ENCODE peak calls at places on chromosomes 2 and 18, in eight cellular contexts. One of them, this sample, is unnamed.

GRCh38 chr18:55097406-55098170 is 138.3 kb upstream of the CCDC68 start:
- DNase-seq in esophagus muscularis mucosa: peak
- DNase-seq in NCI-H187: peak
- DNase-seq in aorta: no peak
- DNase-seq in neural progenitor cell: no peak
- DNase-seq in smooth muscle cell of the brain vasculature: no peak
- DNase-seq in GM13977: no peak
- DNase-seq in right cardiac atrium: no peak
- DNase-seq in this sample: no peak

GRCh38 chr2:181393472-181393871 is 63.7 kb upstream of the ITGA4 start:
- DNase-seq in neural progenitor cell: no peak
- DNase-seq in NCI-H187: no peak
- DNase-seq in aorta: no peak
- DNase-seq in GM13977: peak
- DNase-seq in right cardiac atrium: no peak
- DNase-seq in esophagus muscularis mucosa: no peak
- DNase-seq in smooth muscle cell of the brain vasculature: peak
- DNase-seq in this sample: peak

GRCh38 chr2:42566837-42567251 is 1.6 kb upstream of the MTA3 start:
- DNase-seq in esophagus muscularis mucosa: no peak
- DNase-seq in GM13977: peak
- DNase-seq in NCI-H187: no peak
- DNase-seq in right cardiac atrium: no peak
- DNase-seq in neural progenitor cell: no peak
- DNase-seq in aorta: no peak
- DNase-seq in smooth muscle cell of the brain vasculature: no peak
- DNase-seq in this sample: peak

GRCh38 chr18:48293954-48294893 is 115.0 kb downstream of the ZBTB7C start:
- DNase-seq in aorta: no peak
- DNase-seq in esophagus muscularis mucosa: no peak
- DNase-seq in right cardiac atrium: no peak
- DNase-seq in smooth muscle cell of the brain vasculature: no peak
- DNase-seq in NCI-H187: peak
- DNase-seq in GM13977: no peak
- DNase-seq in neural progenitor cell: no peak
- DNase-seq in this sample: no peak

GRCh38 chr18:48799724-48800315 is 150.9 kb downstream of the SMAD7 start:
- DNase-seq in neural progenitor cell: no peak
- DNase-seq in smooth muscle cell of the brain vasculature: no peak
- DNase-seq in aorta: peak
- DNase-seq in right cardiac atrium: no peak
- DNase-seq in esophagus muscularis mucosa: no peak
- DNase-seq in GM13977: no peak
- DNase-seq in NCI-H187: no peak
- DNase-seq in this sample: no peak

GRCh38 chr2:161488131-161488699 is 72.1 kb downstream of the TBR1 start:
- DNase-seq in neural progenitor cell: no peak
- DNase-seq in aorta: no peak
- DNase-seq in NCI-H187: no peak
- DNase-seq in GM13977: no peak
- DNase-seq in esophagus muscularis mucosa: no peak
- DNase-seq in smooth muscle cell of the brain vasculature: no peak
- DNase-seq in right cardiac atrium: no peak
- DNase-seq in this sample: no peak

GRCh38 chr2:42922790-42923631 is 130.6 kb upstream of the HAAO start:
- DNase-seq in smooth muscle cell of the brain vasculature: no peak
- DNase-seq in GM13977: no peak
- DNase-seq in aorta: peak
- DNase-seq in NCI-H187: no peak
- DNase-seq in right cardiac atrium: peak
- DNase-seq in esophagus muscularis mucosa: no peak
- DNase-seq in neural progenitor cell: no peak
- DNase-seq in this sample: no peak

GRCh38 chr2:151833984-151834383 is 5.8 kb upstream of the ARL5A start:
- DNase-seq in NCI-H187: no peak
- DNase-seq in esophagus muscularis mucosa: no peak
- DNase-seq in right cardiac atrium: no peak
- DNase-seq in aorta: no peak
- DNase-seq in neural progenitor cell: no peak
- DNase-seq in GM13977: no peak
- DNase-seq in smooth muscle cell of the brain vasculature: no peak
- DNase-seq in this sample: no peak

GRCh38 chr2:228657807-228658402 is 476.4 kb upstream of the SPHKAP start:
- DNase-seq in smooth muscle cell of the brain vasculature: no peak
- DNase-seq in esophagus muscularis mucosa: no peak
- DNase-seq in right cardiac atrium: no peak
- DNase-seq in GM13977: peak
- DNase-seq in NCI-H187: peak
- DNase-seq in aorta: no peak
- DNase-seq in neural progenitor cell: peak
- DNase-seq in this sample: no peak

GRCh38 chr2:44010266-44010665 is 14.5 kb upstream of the LRPPRC start:
- DNase-seq in aorta: no peak
- DNase-seq in NCI-H187: no peak
- DNase-seq in right cardiac atrium: no peak
- DNase-seq in neural progenitor cell: no peak
- DNase-seq in smooth muscle cell of the brain vasculature: no peak
- DNase-seq in GM13977: no peak
- DNase-seq in esophagus muscularis mucosa: no peak
- DNase-seq in this sample: no peak

GRCh38 chr18:49972535-49972934 is 159.2 kb upstream of the ACAA2 start:
- DNase-seq in GM13977: no peak
- DNase-seq in neural progenitor cell: no peak
- DNase-seq in aorta: no peak
- DNase-seq in NCI-H187: no peak
- DNase-seq in smooth muscle cell of the brain vasculature: no peak
- DNase-seq in right cardiac atrium: no peak
- DNase-seq in esophagus muscularis mucosa: no peak
- DNase-seq in this sample: no peak

GRCh38 chr2:73859721-73860586 is 31.2 kb downstream of the STAMBP start:
- DNase-seq in right cardiac atrium: no peak
- DNase-seq in GM13977: no peak
- DNase-seq in esophagus muscularis mucosa: no peak
- DNase-seq in smooth muscle cell of the brain vasculature: no peak
- DNase-seq in neural progenitor cell: no peak
- DNase-seq in NCI-H187: no peak
- DNase-seq in aorta: no peak
- DNase-seq in this sample: no peak

GRCh38 chr2:161090401-161090800 is 69.8 kb upstream of the TANK start:
- DNase-seq in GM13977: peak
- DNase-seq in aorta: no peak
- DNase-seq in NCI-H187: no peak
- DNase-seq in smooth muscle cell of the brain vasculature: no peak
- DNase-seq in esophagus muscularis mucosa: no peak
- DNase-seq in neural progenitor cell: no peak
- DNase-seq in right cardiac atrium: no peak
- DNase-seq in this sample: peak

GRCh38 chr2:105468655-105469042 is 69.8 kb upstream of the FHL2 start:
- DNase-seq in right cardiac atrium: no peak
- DNase-seq in NCI-H187: no peak
- DNase-seq in aorta: no peak
- DNase-seq in esophagus muscularis mucosa: no peak
- DNase-seq in neural progenitor cell: no peak
- DNase-seq in smooth muscle cell of the brain vasculature: no peak
- DNase-seq in GM13977: no peak
- DNase-seq in this sample: no peak

GRCh38 chr2:239895669-239896068 is 129.5 kb downstream of the NDUFA10 start:
- DNase-seq in smooth muscle cell of the brain vasculature: no peak
- DNase-seq in GM13977: no peak
- DNase-seq in NCI-H187: no peak
- DNase-seq in aorta: no peak
- DNase-seq in neural progenitor cell: no peak
- DNase-seq in esophagus muscularis mucosa: no peak
- DNase-seq in right cardiac atrium: no peak
- DNase-seq in this sample: no peak

GRCh38 chr2:55609193-55609794 is 8.1 kb downstream of the PPP4R3B start:
- DNase-seq in GM13977: no peak
- DNase-seq in aorta: no peak
- DNase-seq in esophagus muscularis mucosa: no peak
- DNase-seq in right cardiac atrium: no peak
- DNase-seq in smooth muscle cell of the brain vasculature: no peak
- DNase-seq in NCI-H187: no peak
- DNase-seq in neural progenitor cell: no peak
- DNase-seq in this sample: no peak

GRCh38 chr2:197278804-197279763 is 31.5 kb downstream of the ANKRD44 start:
- DNase-seq in esophagus muscularis mucosa: no peak
- DNase-seq in smooth muscle cell of the brain vasculature: no peak
- DNase-seq in right cardiac atrium: no peak
- DNase-seq in GM13977: no peak
- DNase-seq in NCI-H187: no peak
- DNase-seq in aorta: no peak
- DNase-seq in neural progenitor cell: no peak
- DNase-seq in this sample: no peak

GRCh38 chr2:200131307-200131706 is 175.2 kb upstream of the SPATS2L start:
- DNase-seq in aorta: no peak
- DNase-seq in esophagus muscularis mucosa: no peak
- DNase-seq in NCI-H187: no peak
- DNase-seq in GM13977: no peak
- DNase-seq in neural progenitor cell: no peak
- DNase-seq in smooth muscle cell of the brain vasculature: no peak
- DNase-seq in right cardiac atrium: no peak
- DNase-seq in this sample: no peak

GRCh38 chr18:56575819-56576663 is 62.4 kb downstream of the TXNL1 start:
- DNase-seq in esophagus muscularis mucosa: no peak
- DNase-seq in smooth muscle cell of the brain vasculature: peak
- DNase-seq in neural progenitor cell: peak
- DNase-seq in NCI-H187: no peak
- DNase-seq in aorta: no peak
- DNase-seq in GM13977: peak
- DNase-seq in right cardiac atrium: no peak
- DNase-seq in this sample: peak

GRCh38 chr2:133720429-133720828 is 152.2 kb upstream of the NCKAP5 start:
- DNase-seq in smooth muscle cell of the brain vasculature: no peak
- DNase-seq in NCI-H187: no peak
- DNase-seq in right cardiac atrium: no peak
- DNase-seq in esophagus muscularis mucosa: no peak
- DNase-seq in aorta: no peak
- DNase-seq in neural progenitor cell: no peak
- DNase-seq in GM13977: no peak
- DNase-seq in this sample: no peak

GRCh38 chr2:98377569-98377968 is 31.3 kb downstream of the CNGA3 start:
- DNase-seq in esophagus muscularis mucosa: no peak
- DNase-seq in NCI-H187: no peak
- DNase-seq in smooth muscle cell of the brain vasculature: no peak
- DNase-seq in aorta: no peak
- DNase-seq in neural progenitor cell: no peak
- DNase-seq in right cardiac atrium: no peak
- DNase-seq in GM13977: no peak
- DNase-seq in this sample: no peak

GRCh38 chr18:6239716-6240115 is 175.0 kb downstream of the L3MBTL4 start:
- DNase-seq in smooth muscle cell of the brain vasculature: no peak
- DNase-seq in esophagus muscularis mucosa: no peak
- DNase-seq in aorta: no peak
- DNase-seq in GM13977: no peak
- DNase-seq in NCI-H187: no peak
- DNase-seq in neural progenitor cell: no peak
- DNase-seq in right cardiac atrium: no peak
- DNase-seq in this sample: no peak

GRCh38 chr2:72024451-72025175 is 123.0 kb downstream of the CYP26B1 start:
- DNase-seq in right cardiac atrium: no peak
- DNase-seq in GM13977: no peak
- DNase-seq in esophagus muscularis mucosa: no peak
- DNase-seq in neural progenitor cell: no peak
- DNase-seq in smooth muscle cell of the brain vasculature: no peak
- DNase-seq in NCI-H187: no peak
- DNase-seq in aorta: peak
- DNase-seq in this sample: no peak

GRCh38 chr2:22901471-22901870 is 483.5 kb upstream of the KLHL29 start:
- DNase-seq in smooth muscle cell of the brain vasculature: no peak
- DNase-seq in NCI-H187: no peak
- DNase-seq in right cardiac atrium: no peak
- DNase-seq in aorta: no peak
- DNase-seq in GM13977: no peak
- DNase-seq in neural progenitor cell: no peak
- DNase-seq in esophagus muscularis mucosa: peak
- DNase-seq in this sample: no peak

GRCh38 chr2:182821172-182821571 is 45.3 kb downstream of the FRZB start:
- DNase-seq in smooth muscle cell of the brain vasculature: no peak
- DNase-seq in right cardiac atrium: no peak
- DNase-seq in neural progenitor cell: no peak
- DNase-seq in GM13977: no peak
- DNase-seq in aorta: no peak
- DNase-seq in esophagus muscularis mucosa: no peak
- DNase-seq in NCI-H187: no peak
- DNase-seq in this sample: no peak

GRCh38 chr18:53380063-53380639 is 844.3 kb downstream of the MBD2 start:
- DNase-seq in esophagus muscularis mucosa: no peak
- DNase-seq in aorta: no peak
- DNase-seq in right cardiac atrium: no peak
- DNase-seq in GM13977: peak
- DNase-seq in neural progenitor cell: peak
- DNase-seq in smooth muscle cell of the brain vasculature: no peak
- DNase-seq in NCI-H187: peak
- DNase-seq in this sample: no peak

GRCh38 chr18:11752116-11752911 is 63.2 kb downstream of the GNAL start:
- DNase-seq in esophagus muscularis mucosa: no peak
- DNase-seq in GM13977: peak
- DNase-seq in aorta: no peak
- DNase-seq in neural progenitor cell: peak
- DNase-seq in right cardiac atrium: no peak
- DNase-seq in NCI-H187: no peak
- DNase-seq in smooth muscle cell of the brain vasculature: no peak
- DNase-seq in this sample: no peak

GRCh38 chr2:165874445-165875039 is 79.0 kb downstream of the TTC21B start:
- DNase-seq in GM13977: peak
- DNase-seq in right cardiac atrium: no peak
- DNase-seq in smooth muscle cell of the brain vasculature: peak
- DNase-seq in neural progenitor cell: peak
- DNase-seq in aorta: no peak
- DNase-seq in esophagus muscularis mucosa: no peak
- DNase-seq in NCI-H187: peak
- DNase-seq in this sample: peak

GRCh38 chr2:154565433-154565832 is 133.1 kb upstream of the KCNJ3 start:
- DNase-seq in neural progenitor cell: no peak
- DNase-seq in esophagus muscularis mucosa: no peak
- DNase-seq in right cardiac atrium: no peak
- DNase-seq in GM13977: no peak
- DNase-seq in NCI-H187: no peak
- DNase-seq in smooth muscle cell of the brain vasculature: no peak
- DNase-seq in aorta: no peak
- DNase-seq in this sample: no peak

GRCh38 chr2:69915050-69915945 is at the start of gene MXD1:
- DNase-seq in aorta: peak
- DNase-seq in GM13977: no peak
- DNase-seq in neural progenitor cell: peak
- DNase-seq in right cardiac atrium: no peak
- DNase-seq in NCI-H187: no peak
- DNase-seq in esophagus muscularis mucosa: no peak
- DNase-seq in smooth muscle cell of the brain vasculature: no peak
- DNase-seq in this sample: peak

GRCh38 chr2:136423516-136423996 is 305.6 kb upstream of the CXCR4 start:
- DNase-seq in GM13977: peak
- DNase-seq in NCI-H187: peak
- DNase-seq in smooth muscle cell of the brain vasculature: peak
- DNase-seq in right cardiac atrium: peak
- DNase-seq in neural progenitor cell: peak
- DNase-seq in esophagus muscularis mucosa: peak
- DNase-seq in aorta: peak
- DNase-seq in this sample: peak

GRCh38 chr2:236646871-236647270 is 77.2 kb downstream of the ACKR3 start:
- DNase-seq in GM13977: no peak
- DNase-seq in aorta: no peak
- DNase-seq in neural progenitor cell: no peak
- DNase-seq in smooth muscle cell of the brain vasculature: no peak
- DNase-seq in esophagus muscularis mucosa: no peak
- DNase-seq in right cardiac atrium: peak
- DNase-seq in NCI-H187: no peak
- DNase-seq in this sample: no peak

GRCh38 chr18:55762424-55762823 is 174.4 kb upstream of the TCF4 start:
- DNase-seq in smooth muscle cell of the brain vasculature: no peak
- DNase-seq in neural progenitor cell: no peak
- DNase-seq in right cardiac atrium: no peak
- DNase-seq in GM13977: no peak
- DNase-seq in esophagus muscularis mucosa: no peak
- DNase-seq in NCI-H187: no peak
- DNase-seq in aorta: no peak
- DNase-seq in this sample: no peak

GRCh38 chr2:219522111-219523030 is 8.1 kb downstream of the ASIC4 start:
- DNase-seq in right cardiac atrium: peak
- DNase-seq in NCI-H187: no peak
- DNase-seq in smooth muscle cell of the brain vasculature: no peak
- DNase-seq in GM13977: no peak
- DNase-seq in neural progenitor cell: peak
- DNase-seq in aorta: peak
- DNase-seq in esophagus muscularis mucosa: no peak
- DNase-seq in this sample: no peak

This sample was measured in germinal center.